ENCODE peak calls at places on chromosomes 16 and 17, in ten cellular contexts. O is AG09309; F is SK-MEL-5; R is progenitor cell of endocrine pancreas; V is hippocampal formation; P is psoas muscle; G is frontal cortex; A is activated CD8-positive, alpha-beta memory T cell treated with anti-CD3 and anti-CD28 coated beads for 1 hour; T is prostate gland; Y is sciatic nerve. U is an unnamed sample.

GRCh38 chr16:23380501-23380951 is 72.5 kb downstream of the COG7 start:
- DNase-seq in T (no peak), Y (no peak), G (no peak), P (no peak), V (no peak), O (no peak), F (no peak), A (no peak), R (no peak), U (no peak)

GRCh38 chr17:83180996-83181481 is 101.6 kb downstream of the METRNL start:
- DNase-seq in V (no peak), F (no peak), R (no peak), O (no peak), A (no peak), G (no peak), P (no peak), T (no peak), Y (peak; percentile 37), U (peak; percentile 38)

GRCh38 chr17:80113033-80113484 is 11.7 kb downstream of the GAA start:
- DNase-seq in O (no peak), P (peak; percentile 51), R (no peak), Y (no peak), T (no peak), G (no peak), V (no peak), F (no peak), A (no peak), U (peak; percentile 13)

GRCh38 chr16:88331989-88332920 is 50.5 kb upstream of the ZNF469 start:
- DNase-seq in A (no peak), F (peak; percentile 14), Y (peak; percentile 72), P (peak; percentile 91), G (no peak), O (peak; percentile 100), T (peak; percentile 66), R (no peak), V (no peak), U (peak; percentile 69)

GRCh38 chr16:30122621-30123160 is 329 bp downstream of the MAPK3 start:
- DNase-seq in T (no peak), A (no peak), V (no peak), R (no peak), F (no peak), G (peak; percentile 53), O (no peak), P (no peak), Y (no peak), U (no peak)

GRCh38 chr17:66518677-66519076 is 216.3 kb downstream of the PRKCA start:
- DNase-seq in A (no peak), O (no peak), T (no peak), F (no peak), V (peak; percentile 57), G (no peak), R (no peak), Y (no peak), P (no peak), U (no peak)

GRCh38 chr16:2095315-2095853 is 40.3 kb downstream of the PKD1 start:
- DNase-seq in Y (no peak), T (no peak), P (no peak), A (no peak), R (no peak), F (no peak), O (no peak), G (no peak), V (no peak), U (no peak)

GRCh38 chr16:1941162-1941923 is 1.7 kb downstream of the MSRB1 start:
- DNase-seq in Y (no peak), R (no peak), A (no peak), P (peak; percentile 87), O (no peak), G (no peak), F (no peak), T (no peak), V (no peak), U (no peak)

GRCh38 chr16:89915303-89916232 is 3.1 kb upstream of the MC1R start:
- DNase-seq in V (no peak), O (no peak), P (peak; percentile 58), F (peak; percentile 41), A (no peak), Y (no peak), T (no peak), G (no peak), R (no peak), U (no peak)

GRCh38 chr16:51156836-51157235 is 5.8 kb upstream of the SALL1 start:
- DNase-seq in R (no peak), A (no peak), V (no peak), T (no peak), G (no peak), F (no peak), O (no peak), P (no peak), Y (no peak), U (no peak)

GRCh38 chr16:57084257-57084770 is 8.1 kb upstream of the CPNE2 start:
- DNase-seq in O (no peak), R (peak; percentile 58), Y (peak; percentile 81), G (peak; percentile 84), T (peak; percentile 61), P (peak; percentile 75), V (peak; percentile 44), A (peak; percentile 44), F (peak; percentile 74), U (peak; percentile 87)

GRCh38 chr17:79810138-79811027 is 13.5 kb upstream of the CBX8 start:
- DNase-seq in P (peak; percentile 71), R (peak; percentile 78), T (peak; percentile 84), G (peak; percentile 92), Y (no peak), A (peak; percentile 70), V (no peak), O (no peak), F (peak; percentile 94), U (peak; percentile 47)

GRCh38 chr16:57802635-57803412 is 533 bp upstream of the KIFC3 start:
- DNase-seq in R (no peak), A (no peak), F (peak; percentile 93), P (peak; percentile 51), G (no peak), Y (no peak), T (no peak), O (no peak), V (peak; percentile 82), U (no peak)

GRCh38 chr17:61388561-61389356 is 10.9 kb upstream of the TBX2 start:
- DNase-seq in T (no peak), Y (no peak), F (no peak), V (no peak), A (no peak), R (no peak), P (no peak), O (no peak), G (no peak), U (no peak)

GRCh38 chr17:65227637-65228036 is 90.5 kb downstream of the RGS9 start:
- DNase-seq in A (no peak), P (no peak), T (no peak), G (no peak), O (no peak), R (no peak), V (no peak), Y (no peak), F (peak; percentile 69), U (no peak)

GRCh38 chr16:87579691-87580090 is 22.6 kb upstream of the JPH3 start:
- DNase-seq in P (no peak), F (no peak), R (no peak), Y (no peak), G (no peak), T (no peak), V (no peak), O (no peak), A (no peak), U (no peak)

GRCh38 chr17:376936-377863 is 24.6 kb upstream of the RPH3AL start:
- DNase-seq in R (no peak), V (no peak), T (no peak), A (no peak), O (peak; percentile 25), F (no peak), P (peak; percentile 88), Y (no peak), G (no peak), U (no peak)

GRCh38 chr17:60231691-60232090 is 81.9 kb downstream of the CA4 start:
- DNase-seq in Y (no peak), O (peak; percentile 28), V (peak; percentile 22), R (no peak), A (no peak), G (peak; percentile 15), P (no peak), F (peak; percentile 67), T (no peak), U (no peak)

GRCh38 chr17:75325348-75325747 is 36.1 kb upstream of the SLC25A19 start:
- DNase-seq in A (no peak), F (no peak), V (no peak), T (no peak), O (no peak), G (no peak), Y (no peak), R (no peak), P (no peak), U (no peak)